ENCODE peak calls at places on chromosomes 5 and 9, in five cellular contexts. Y is DND-41, Q is WTC11, Z is OCI-LY7, A is adrenal gland. O is an unnamed sample.

GRCh38 chr9:137140151-137141012 is 1.4 kb downstream of the GRIN1 start:
- DNase-seq in Y (peak), Q (no peak), Z (no peak), A (no peak), O (no peak)

GRCh38 chr5:34923694-34924461 is 5.5 kb upstream of the DNAJC21 start:
- DNase-seq in Y (no peak), Q (no peak), Z (no peak), A (peak), O (peak)

GRCh38 chr5:127399068-127399467 is 108.5 kb downstream of the MEGF10 start:
- DNase-seq in Y (no peak), Q (no peak), Z (no peak), A (no peak), O (no peak)

GRCh38 chr5:32304622-32305021 is 8.1 kb downstream of the MTMR12 start:
- DNase-seq in Y (no peak), Q (no peak), Z (peak), A (no peak), O (peak)

GRCh38 chr9:92911496-92912475 is 33.9 kb upstream of the ZNF484 start:
- DNase-seq in Y (no peak), Q (no peak), Z (no peak), A (peak), O (no peak)

GRCh38 chr5:56264417-56265025 is 31.4 kb upstream of the ANKRD55 start:
- DNase-seq in Y (peak), Q (peak), Z (peak), A (peak), O (peak)

GRCh38 chr9:133977421-133978201 is 14.5 kb downstream of the VAV2 start:
- DNase-seq in Y (no peak), Q (peak), Z (no peak), A (peak), O (no peak)

GRCh38 chr9:34049630-34050384 is 1.1 kb upstream of the UBAP2 start:
- DNase-seq in Y (peak), Q (peak), Z (no peak), A (peak), O (peak)

GRCh38 chr9:70262384-70262783 is 3.6 kb downstream of the SMC5 start:
- DNase-seq in Y (no peak), Q (no peak), Z (no peak), A (no peak), O (no peak)

GRCh38 chr9:133372144-133372543 is 3.7 kb downstream of the SURF4 start:
- DNase-seq in Y (no peak), Q (no peak), Z (no peak), A (no peak), O (no peak)

GRCh38 chr9:137317979-137318511 is 16.0 kb upstream of the NRARP start:
- DNase-seq in Y (no peak), Q (no peak), Z (no peak), A (no peak), O (no peak)

GRCh38 chr5:82349651-82350050 is 71.5 kb upstream of the RPS23 start:
- DNase-seq in Y (peak), Q (peak), Z (peak), A (peak), O (peak)

GRCh38 chr5:107476783-107477182 is 194.0 kb downstream of the EFNA5 start:
- DNase-seq in Y (no peak), Q (no peak), Z (peak), A (no peak), O (no peak)

GRCh38 chr5:93601433-93602175 is 18.6 kb downstream of the NR2F1 start:
- DNase-seq in Y (no peak), Q (no peak), Z (no peak), A (no peak), O (no peak)

GRCh38 chr5:147093138-147093537 is 141.7 kb upstream of the STK32A start:
- DNase-seq in Y (no peak), Q (no peak), Z (no peak), A (peak), O (peak)

GRCh38 chr5:116421080-116421629 is 153.5 kb downstream of the SEMA6A start:
- DNase-seq in Y (no peak), Q (no peak), Z (no peak), A (no peak), O (no peak)

GRCh38 chr5:167998148-167998767 is 293.2 kb upstream of the WWC1 start:
- DNase-seq in Y (no peak), Q (no peak), Z (no peak), A (no peak), O (no peak)

GRCh38 chr9:69427286-69427685 is 102.3 kb downstream of the ENTREP1 start:
- DNase-seq in Y (no peak), Q (no peak), Z (no peak), A (no peak), O (no peak)

GRCh38 chr9:130461218-130461630 is 16.5 kb downstream of the ASS1 start:
- DNase-seq in Y (peak), Q (peak), Z (peak), A (peak), O (peak)

GRCh38 chr9:21252727-21253547 is 13.1 kb upstream of the IFNA14 start:
- DNase-seq in Y (peak), Q (peak), Z (peak), A (peak), O (peak)

GRCh38 chr5:59222687-59223511 is 640.0 kb downstream of the RAB3C start:
- DNase-seq in Y (no peak), Q (no peak), Z (no peak), A (no peak), O (no peak)

GRCh38 chr5:135304352-135305221 is 94.4 kb downstream of the MACROH2A1 start:
- DNase-seq in Y (peak), Q (no peak), Z (no peak), A (no peak), O (no peak)

GRCh38 chr5:88689662-88690351 is 193.2 kb downstream of the MEF2C start:
- DNase-seq in Y (no peak), Q (no peak), Z (no peak), A (no peak), O (no peak)

GRCh38 chr9:19379697-19380046 is 364 bp downstream of the RPS6 start:
- DNase-seq in Y (no peak), Q (peak), Z (peak), A (peak), O (no peak)

GRCh38 chr9:86614871-86615849 is 260.9 kb upstream of the TUT7 start:
- DNase-seq in Y (peak), Q (peak), Z (peak), A (peak), O (peak)

GRCh38 chr9:88438819-88439218 is 50.6 kb downstream of the SPIN1 start:
- DNase-seq in Y (no peak), Q (no peak), Z (no peak), A (no peak), O (no peak)

GRCh38 chr9:89226076-89226475 is 47.5 kb upstream of the SHC3 start:
- DNase-seq in Y (no peak), Q (peak), Z (no peak), A (peak), O (no peak)

GRCh38 chr9:12856608-12857007 is 81.8 kb downstream of the LURAP1L start:
- DNase-seq in Y (no peak), Q (peak), Z (no peak), A (no peak), O (no peak)

GRCh38 chr5:145887217-145887616 is 14.4 kb upstream of the GRXCR2 start:
- DNase-seq in Y (no peak), Q (no peak), Z (no peak), A (no peak), O (peak)

GRCh38 chr5:72125931-72126620 is 18.8 kb downstream of the MAP1B start:
- DNase-seq in Y (no peak), Q (peak), Z (no peak), A (no peak), O (no peak)

GRCh38 chr9:114001794-114002261 is 76.3 kb downstream of the AMBP start:
- DNase-seq in Y (no peak), Q (no peak), Z (no peak), A (no peak), O (no peak)

GRCh38 chr9:131579789-131580211 is 34.5 kb downstream of the PRRT1B start:
- DNase-seq in Y (no peak), Q (no peak), Z (no peak), A (no peak), O (no peak)

GRCh38 chr5:55509768-55510522 is 24.8 kb downstream of the PLPP1 start:
- DNase-seq in Y (no peak), Q (no peak), Z (no peak), A (no peak), O (no peak)

GRCh38 chr9:36154213-36154952 is 14.8 kb upstream of the CCIN start:
- DNase-seq in Y (no peak), Q (no peak), Z (no peak), A (peak), O (peak)
- TF ChIP-seq CTCF in Y (no peak), Q (no peak), Z (no peak), A (no peak), O (no peak)

GRCh38 chr5:138032028-138032571 is 779 bp downstream of the FAM13B start:
- DNase-seq in Y (no peak), Q (peak), Z (peak), A (peak), O (peak)
- TF ChIP-seq CTCF in Y (no peak), Q (no peak), Z (peak), A (no peak), O (no peak)

DNA sequence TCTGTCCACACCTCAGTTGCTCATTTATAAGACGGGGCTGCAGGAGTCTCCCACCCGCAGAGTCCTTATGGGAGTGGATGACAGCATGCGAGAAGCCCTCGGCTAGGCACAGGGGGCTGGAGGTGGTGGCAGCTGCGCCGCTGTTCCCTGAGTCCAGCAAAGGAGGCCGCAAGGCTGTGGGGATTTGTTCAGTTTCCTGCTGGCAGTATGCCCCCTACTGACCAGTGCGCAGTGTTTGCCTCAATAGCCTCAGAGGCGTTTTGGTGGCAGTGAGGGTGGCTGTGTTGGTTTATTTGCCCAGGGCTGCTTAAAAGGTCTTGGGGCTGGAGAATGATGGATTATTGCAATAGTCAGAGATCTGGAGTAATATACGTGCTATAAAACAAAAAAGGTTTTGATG is 176.3 kb upstream of the OTULINL start:
- DNase-seq in Y (no peak), Q (peak), Z (no peak), A (no peak), O (peak)
- TF ChIP-seq CTCF in Y (peak), Q (no peak), Z (peak), A (no peak), O (peak)

GRCh38 chr5:141382469-141383294 is at the start of gene PCDHGA7:
- DNase-seq in Y (no peak), Q (no peak), Z (peak), A (no peak), O (peak)
- TF ChIP-seq CTCF in Y (no peak), Q (no peak), Z (peak), A (no peak), O (peak)

GRCh38 chr9:99506781-99507305 is 284.8 kb downstream of the SEC61B start:
- DNase-seq in Y (no peak), Q (no peak), Z (no peak), A (no peak), O (no peak)

GRCh38 chr9:99511723-99512122 is 289.6 kb downstream of the SEC61B start:
- DNase-seq in Y (no peak), Q (peak), Z (no peak), A (no peak), O (no peak)

GRCh38 chr9:99509291-99509826 is 287.3 kb downstream of the SEC61B start:
- DNase-seq in Y (no peak), Q (no peak), Z (no peak), A (no peak), O (no peak)

GRCh38 chr9:99513441-99514112 is 291.5 kb downstream of the SEC61B start:
- DNase-seq in Y (no peak), Q (no peak), Z (peak), A (no peak), O (no peak)

GRCh38 chr9:99509900-99510299 is 287.8 kb downstream of the SEC61B start:
- DNase-seq in Y (no peak), Q (no peak), Z (no peak), A (no peak), O (no peak)
- TF ChIP-seq CTCF in Y (no peak), Q (no peak), Z (no peak), A (no peak), O (no peak)

GRCh38 chr5:68661237-68661636 is 432.6 kb upstream of the SLC30A5 start:
- DNase-seq in Y (peak), Q (peak), Z (peak), A (peak), O (peak)
- TF ChIP-seq CTCF in Y (peak), Q (peak), Z (peak), A (peak), O (peak)

GRCh38 chr5:4579679-4580078 is 560.5 kb upstream of the ADAMTS16 start:
- DNase-seq in Y (no peak), Q (no peak), Z (no peak), A (no peak), O (no peak)
- TF ChIP-seq CTCF in Y (no peak), Q (no peak), Z (no peak), A (no peak), O (no peak)

GRCh38 chr9:120912958-120913672 is 13.5 kb downstream of the TRAF1 start:
- DNase-seq in Y (no peak), Q (no peak), Z (no peak), A (no peak), O (no peak)
- TF ChIP-seq CTCF in Y (no peak), Q (no peak), Z (no peak), A (no peak), O (no peak)

DNA sequence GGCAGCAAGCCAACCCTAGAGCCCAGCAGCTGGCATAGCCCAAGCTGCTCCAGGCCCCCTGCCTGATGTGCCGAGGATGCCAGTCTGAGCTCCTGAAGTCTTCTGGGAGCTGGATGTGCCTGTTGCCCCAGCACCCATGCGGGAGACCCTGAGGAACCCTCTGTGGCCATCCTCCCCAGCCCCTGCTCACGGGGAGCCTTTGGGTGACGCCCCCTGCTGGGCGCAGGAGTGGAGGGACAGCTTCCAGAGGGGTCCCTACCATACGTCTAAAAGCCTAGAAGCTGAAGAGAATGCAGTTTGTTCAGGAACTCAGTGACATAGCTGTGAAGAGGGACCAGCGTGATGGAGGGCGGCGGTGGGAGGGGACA is 33.1 kb upstream of the MVB12B start:
- DNase-seq in Y (peak), Q (peak), Z (peak), A (no peak), O (peak)
- TF ChIP-seq CTCF in Y (peak), Q (no peak), Z (peak), A (no peak), O (peak)

GRCh38 chr9:81841326-81841725 is 86.9 kb upstream of the SPATA31D4 start:
- DNase-seq in Y (no peak), Q (peak), Z (no peak), A (no peak), O (no peak)
- TF ChIP-seq CTCF in Y (no peak), Q (no peak), Z (no peak), A (no peak), O (no peak)